ENCODE peak calls at places on chromosomes 1 and 21, in ten cellular contexts. I is neural progenitor cell, X is DND-41, J is pancreas, Y is GM04504, K is Calu3, L is T-helper 1 cell, U is mesothelial cell of epicardium, G is GM12865, V is T1000. N is an unnamed sample.

GRCh38 chr1:23422313-23422877 is 2.2 kb downstream of the TCEA3 start:
- DNase-seq in K (no peak), Y (peak), X (peak), G (peak), L (peak), U (peak), V (peak), I (no peak), J (peak), N (no peak)

GRCh38 chr1:79874289-79874688 is 867.8 kb upstream of the ADGRL4 start:
- DNase-seq in Y (no peak), U (no peak), G (no peak), X (no peak), I (no peak), L (no peak), V (no peak), K (no peak), J (no peak), N (no peak)

GRCh38 chr1:30043731-30044408 is 679.5 kb downstream of the MATN1 start:
- DNase-seq in U (peak), I (no peak), X (no peak), J (no peak), K (no peak), G (no peak), V (no peak), L (no peak), Y (no peak), N (no peak)

GRCh38 chr1:42186172-42186571 is 21.6 kb upstream of the GUCA2A start:
- DNase-seq in I (no peak), X (no peak), Y (peak), U (no peak), L (no peak), G (no peak), V (no peak), J (no peak), K (no peak), N (no peak)

GRCh38 chr1:150469291-150469690 is 17.9 kb upstream of the TARS2 start:
- DNase-seq in X (no peak), L (no peak), V (no peak), G (no peak), J (no peak), I (no peak), U (no peak), K (no peak), Y (no peak), N (no peak)

GRCh38 chr1:14443164-14443787 is 155.2 kb upstream of the KAZN start:
- DNase-seq in L (no peak), K (no peak), X (no peak), I (peak), J (no peak), G (no peak), V (peak), Y (no peak), U (peak), N (no peak)

GRCh38 chr1:110196917-110197782 is 13.0 kb upstream of the KCNC4 start:
- DNase-seq in U (no peak), V (no peak), G (peak), Y (no peak), J (no peak), K (peak), L (peak), X (peak), I (peak), N (peak)

GRCh38 chr1:19758227-19758830 is 41.4 kb downstream of the TMCO4 start:
- DNase-seq in X (no peak), L (no peak), J (no peak), I (peak), K (no peak), Y (peak), G (no peak), V (peak), U (no peak), N (peak)

GRCh38 chr1:164748253-164748899 is 189.4 kb downstream of the PBX1 start:
- DNase-seq in G (no peak), Y (peak), I (peak), X (no peak), V (no peak), J (peak), L (no peak), K (no peak), U (no peak), N (no peak)

GRCh38 chr21:32562915-32563314 is 22.4 kb downstream of the TCP10L start:
- DNase-seq in X (no peak), V (no peak), L (no peak), G (no peak), Y (no peak), K (no peak), U (no peak), J (no peak), I (no peak), N (no peak)

GRCh38 chr1:156752843-156753486 is 1.5 kb upstream of the HDGF start:
- DNase-seq in L (no peak), K (no peak), J (no peak), Y (no peak), V (no peak), X (no peak), G (no peak), I (no peak), U (no peak), N (no peak)

GRCh38 chr1:6982860-6983259 is 197.6 kb downstream of the CAMTA1 start:
- DNase-seq in K (no peak), I (no peak), U (no peak), G (no peak), Y (no peak), X (no peak), J (no peak), L (no peak), V (no peak), N (no peak)

N was measured in MM.1S.